ENCODE peak calls at places on chromosomes 12 and 14, in eight cellular contexts. One of them, this sample, is unnamed.

GRCh38 chr14:69242311-69243224 is 17.4 kb upstream of the GALNT16 start:
- DNase-seq in H9: peak; percentile 52
- DNase-seq in AG08395: peak; percentile 83
- DNase-seq in activated CD4-positive, alpha-beta T cell treated with anti-CD3 and anti-CD28 coated beads for 24 hours: peak; percentile 26
- DNase-seq in brain microvascular endothelial cell: peak; percentile 81
- DNase-seq in A549: peak; percentile 69
- DNase-seq in ELR: peak; percentile 80
- DNase-seq in kidney glomerular epithelial cell: peak; percentile 17
- DNase-seq in this sample: peak; percentile 10

GRCh38 chr12:45192041-45192695 is 23.7 kb upstream of the ANO6 start:
- DNase-seq in activated CD4-positive, alpha-beta T cell treated with anti-CD3 and anti-CD28 coated beads for 24 hours: no peak
- DNase-seq in ELR: peak; percentile 85
- DNase-seq in A549: peak; percentile 69
- DNase-seq in brain microvascular endothelial cell: peak; percentile 52
- DNase-seq in kidney glomerular epithelial cell: peak; percentile 51
- DNase-seq in AG08395: peak; percentile 43
- DNase-seq in H9: no peak
- DNase-seq in this sample: no peak

GRCh38 chr12:3142386-3142785 is 65.2 kb downstream of the TSPAN9 start:
- DNase-seq in ELR: no peak
- DNase-seq in H9: no peak
- DNase-seq in brain microvascular endothelial cell: no peak
- DNase-seq in activated CD4-positive, alpha-beta T cell treated with anti-CD3 and anti-CD28 coated beads for 24 hours: no peak
- DNase-seq in kidney glomerular epithelial cell: no peak
- DNase-seq in A549: no peak
- DNase-seq in AG08395: no peak
- DNase-seq in this sample: no peak

GRCh38 chr14:64410084-64410774 is 22.1 kb downstream of the MTHFD1 start:
- DNase-seq in ELR: peak; percentile 56
- DNase-seq in brain microvascular endothelial cell: peak; percentile 18
- DNase-seq in AG08395: no peak
- DNase-seq in H9: peak; percentile 66
- DNase-seq in kidney glomerular epithelial cell: peak; percentile 79
- DNase-seq in A549: peak; percentile 72
- DNase-seq in activated CD4-positive, alpha-beta T cell treated with anti-CD3 and anti-CD28 coated beads for 24 hours: no peak
- DNase-seq in this sample: no peak

GRCh38 chr14:106060576-106060975 is 534.2 kb downstream of the TMEM121 start:
- DNase-seq in activated CD4-positive, alpha-beta T cell treated with anti-CD3 and anti-CD28 coated beads for 24 hours: no peak
- DNase-seq in AG08395: no peak
- DNase-seq in A549: no peak
- DNase-seq in kidney glomerular epithelial cell: no peak
- DNase-seq in brain microvascular endothelial cell: no peak
- DNase-seq in ELR: no peak
- DNase-seq in H9: no peak
- DNase-seq in this sample: no peak

GRCh38 chr14:48563465-48563864 is 888.1 kb upstream of the MDGA2 start:
- DNase-seq in brain microvascular endothelial cell: no peak
- DNase-seq in ELR: peak; percentile 2
- DNase-seq in activated CD4-positive, alpha-beta T cell treated with anti-CD3 and anti-CD28 coated beads for 24 hours: no peak
- DNase-seq in AG08395: no peak
- DNase-seq in A549: peak; percentile 29
- DNase-seq in H9: peak; percentile 90
- DNase-seq in kidney glomerular epithelial cell: no peak
- DNase-seq in this sample: no peak

GRCh38 chr12:51428256-51428655 is 3.6 kb downstream of the SLC4A8 start:
- DNase-seq in H9: no peak
- DNase-seq in brain microvascular endothelial cell: no peak
- DNase-seq in kidney glomerular epithelial cell: no peak
- DNase-seq in ELR: no peak
- DNase-seq in AG08395: no peak
- DNase-seq in activated CD4-positive, alpha-beta T cell treated with anti-CD3 and anti-CD28 coated beads for 24 hours: no peak
- DNase-seq in A549: no peak
- DNase-seq in this sample: no peak

GRCh38 chr14:106277503-106277902 is 751.1 kb downstream of the TMEM121 start:
- DNase-seq in AG08395: no peak
- DNase-seq in A549: no peak
- DNase-seq in activated CD4-positive, alpha-beta T cell treated with anti-CD3 and anti-CD28 coated beads for 24 hours: peak; percentile 17
- DNase-seq in ELR: no peak
- DNase-seq in kidney glomerular epithelial cell: no peak
- DNase-seq in brain microvascular endothelial cell: no peak
- DNase-seq in H9: no peak
- DNase-seq in this sample: peak; percentile 35

GRCh38 chr14:73786942-73787759 is 64.5 kb upstream of the PTGR2 start:
- DNase-seq in ELR: peak; percentile 60
- DNase-seq in H9: peak; percentile 56
- DNase-seq in A549: peak; percentile 31
- DNase-seq in kidney glomerular epithelial cell: no peak
- DNase-seq in activated CD4-positive, alpha-beta T cell treated with anti-CD3 and anti-CD28 coated beads for 24 hours: peak; percentile 27
- DNase-seq in brain microvascular endothelial cell: no peak
- DNase-seq in AG08395: peak; percentile 25
- DNase-seq in this sample: peak; percentile 50

GRCh38 chr12:130960787-130961186 is 7.1 kb downstream of the ADGRD1 start:
- DNase-seq in brain microvascular endothelial cell: no peak
- DNase-seq in A549: no peak
- DNase-seq in kidney glomerular epithelial cell: no peak
- DNase-seq in H9: no peak
- DNase-seq in AG08395: no peak
- DNase-seq in activated CD4-positive, alpha-beta T cell treated with anti-CD3 and anti-CD28 coated beads for 24 hours: no peak
- DNase-seq in ELR: no peak
- DNase-seq in this sample: no peak

GRCh38 chr14:69693145-69693544 is 73.8 kb upstream of the SRSF5 start:
- DNase-seq in H9: no peak
- DNase-seq in AG08395: no peak
- DNase-seq in kidney glomerular epithelial cell: no peak
- DNase-seq in ELR: no peak
- DNase-seq in A549: no peak
- DNase-seq in activated CD4-positive, alpha-beta T cell treated with anti-CD3 and anti-CD28 coated beads for 24 hours: no peak
- DNase-seq in brain microvascular endothelial cell: no peak
- DNase-seq in this sample: no peak

GRCh38 chr12:40031965-40032364 is 73.9 kb downstream of the SLC2A13 start:
- DNase-seq in brain microvascular endothelial cell: no peak
- DNase-seq in activated CD4-positive, alpha-beta T cell treated with anti-CD3 and anti-CD28 coated beads for 24 hours: no peak
- DNase-seq in kidney glomerular epithelial cell: no peak
- DNase-seq in A549: no peak
- DNase-seq in ELR: no peak
- DNase-seq in H9: no peak
- DNase-seq in AG08395: no peak
- DNase-seq in this sample: no peak

GRCh38 chr14:99035268-99035667 is 236.7 kb downstream of the BCL11B start:
- DNase-seq in H9: no peak
- DNase-seq in ELR: no peak
- DNase-seq in AG08395: peak; percentile 66
- DNase-seq in kidney glomerular epithelial cell: no peak
- DNase-seq in brain microvascular endothelial cell: no peak
- DNase-seq in activated CD4-positive, alpha-beta T cell treated with anti-CD3 and anti-CD28 coated beads for 24 hours: no peak
- DNase-seq in A549: no peak
- DNase-seq in this sample: no peak

GRCh38 chr12:116454950-116455447 is 104.2 kb upstream of the MAP1LC3B2 start:
- DNase-seq in activated CD4-positive, alpha-beta T cell treated with anti-CD3 and anti-CD28 coated beads for 24 hours: no peak
- DNase-seq in H9: no peak
- DNase-seq in AG08395: peak; percentile 90
- DNase-seq in kidney glomerular epithelial cell: peak; percentile 59
- DNase-seq in brain microvascular endothelial cell: peak; percentile 94
- DNase-seq in A549: peak; percentile 91
- DNase-seq in ELR: peak; percentile 99
- DNase-seq in this sample: no peak

GRCh38 chr14:55589171-55589570 is 9.2 kb downstream of the KTN1 start:
- DNase-seq in AG08395: no peak
- DNase-seq in A549: no peak
- DNase-seq in kidney glomerular epithelial cell: no peak
- DNase-seq in activated CD4-positive, alpha-beta T cell treated with anti-CD3 and anti-CD28 coated beads for 24 hours: no peak
- DNase-seq in ELR: no peak
- DNase-seq in brain microvascular endothelial cell: no peak
- DNase-seq in H9: no peak
- DNase-seq in this sample: no peak

GRCh38 chr12:41014643-41015020 is 173.5 kb upstream of the PDZRN4 start:
- DNase-seq in activated CD4-positive, alpha-beta T cell treated with anti-CD3 and anti-CD28 coated beads for 24 hours: no peak
- DNase-seq in kidney glomerular epithelial cell: peak; percentile 90
- DNase-seq in A549: peak; percentile 52
- DNase-seq in H9: no peak
- DNase-seq in AG08395: peak; percentile 2
- DNase-seq in brain microvascular endothelial cell: peak; percentile 41
- DNase-seq in ELR: no peak
- DNase-seq in this sample: no peak

GRCh38 chr14:104657563-104658324 is 31.7 kb upstream of the INF2 start:
- DNase-seq in activated CD4-positive, alpha-beta T cell treated with anti-CD3 and anti-CD28 coated beads for 24 hours: no peak
- DNase-seq in A549: no peak
- DNase-seq in kidney glomerular epithelial cell: peak; percentile 24
- DNase-seq in brain microvascular endothelial cell: no peak
- DNase-seq in ELR: no peak
- DNase-seq in AG08395: no peak
- DNase-seq in H9: no peak
- DNase-seq in this sample: no peak

GRCh38 chr12:52280319-52280795 is 5.9 kb downstream of the KRT86 start:
- DNase-seq in activated CD4-positive, alpha-beta T cell treated with anti-CD3 and anti-CD28 coated beads for 24 hours: no peak
- DNase-seq in ELR: peak; percentile 97
- DNase-seq in kidney glomerular epithelial cell: peak; percentile 93
- DNase-seq in A549: peak; percentile 100
- DNase-seq in AG08395: peak; percentile 86
- DNase-seq in brain microvascular endothelial cell: peak; percentile 83
- DNase-seq in H9: no peak
- DNase-seq in this sample: no peak

GRCh38 chr14:50061664-50062437 is 54.5 kb downstream of the VCPKMT start:
- DNase-seq in AG08395: no peak
- DNase-seq in A549: no peak
- DNase-seq in brain microvascular endothelial cell: no peak
- DNase-seq in kidney glomerular epithelial cell: peak; percentile 73
- DNase-seq in H9: no peak
- DNase-seq in activated CD4-positive, alpha-beta T cell treated with anti-CD3 and anti-CD28 coated beads for 24 hours: no peak
- DNase-seq in ELR: peak; percentile 71
- DNase-seq in this sample: peak; percentile 50

GRCh38 chr14:59507063-59507751 is 22.9 kb downstream of the JKAMP start:
- DNase-seq in brain microvascular endothelial cell: peak; percentile 64
- DNase-seq in AG08395: peak; percentile 56
- DNase-seq in activated CD4-positive, alpha-beta T cell treated with anti-CD3 and anti-CD28 coated beads for 24 hours: no peak
- DNase-seq in A549: peak; percentile 63
- DNase-seq in H9: peak; percentile 88
- DNase-seq in ELR: peak; percentile 63
- DNase-seq in kidney glomerular epithelial cell: peak; percentile 67
- DNase-seq in this sample: peak; percentile 25

GRCh38 chr12:53492830-53493609 is 6.2 kb downstream of the MAP3K12 start:
- DNase-seq in A549: peak; percentile 92
- DNase-seq in H9: peak; percentile 99
- DNase-seq in activated CD4-positive, alpha-beta T cell treated with anti-CD3 and anti-CD28 coated beads for 24 hours: peak; percentile 73
- DNase-seq in ELR: peak; percentile 91
- DNase-seq in AG08395: peak; percentile 87
- DNase-seq in kidney glomerular epithelial cell: peak; percentile 69
- DNase-seq in brain microvascular endothelial cell: peak; percentile 84
- DNase-seq in this sample: peak; percentile 87

GRCh38 chr12:54239568-54239967 is 40.4 kb downstream of the CBX5 start:
- DNase-seq in ELR: no peak
- DNase-seq in kidney glomerular epithelial cell: no peak
- DNase-seq in H9: no peak
- DNase-seq in activated CD4-positive, alpha-beta T cell treated with anti-CD3 and anti-CD28 coated beads for 24 hours: no peak
- DNase-seq in brain microvascular endothelial cell: no peak
- DNase-seq in A549: no peak
- DNase-seq in AG08395: no peak
- DNase-seq in this sample: no peak

GRCh38 chr12:74537126-74537706 is 419 bp upstream of the ATXN7L3B start:
- DNase-seq in H9: no peak
- DNase-seq in kidney glomerular epithelial cell: peak; percentile 81
- DNase-seq in brain microvascular endothelial cell: peak; percentile 53
- DNase-seq in A549: peak; percentile 85
- DNase-seq in ELR: peak; percentile 80
- DNase-seq in AG08395: peak; percentile 47
- DNase-seq in activated CD4-positive, alpha-beta T cell treated with anti-CD3 and anti-CD28 coated beads for 24 hours: no peak
- DNase-seq in this sample: no peak

GRCh38 chr12:57983150-57983857 is 41.9 kb downstream of the ATP23 start:
- DNase-seq in H9: no peak
- DNase-seq in kidney glomerular epithelial cell: peak; percentile 9
- DNase-seq in AG08395: peak; percentile 30
- DNase-seq in brain microvascular endothelial cell: peak; percentile 52
- DNase-seq in A549: peak; percentile 68
- DNase-seq in activated CD4-positive, alpha-beta T cell treated with anti-CD3 and anti-CD28 coated beads for 24 hours: no peak
- DNase-seq in ELR: peak; percentile 69
- DNase-seq in this sample: no peak

This sample was measured in T-helper 9 cell.